ENCODE peak calls at places on chromosomes 13 and 19, in six cellular contexts. One of them, this sample, is unnamed.

GRCh38 chr19:13152854-13153626 is 2.8 kb downstream of the IER2 start:
- DNase-seq in upper lobe of right lung: peak; percentile 96
- DNase-seq in EL: peak; percentile 95
- DNase-seq in ACHN: peak; percentile 90
- DNase-seq in HS-5: peak; percentile 96
- DNase-seq in activated naive CD8-positive, alpha-beta T cell treated with anti-CD3 and anti-CD28 coated beads, Interleukin-2, amount 50 U/mL, for 24 hours: peak; percentile 99
- DNase-seq in this sample: peak; percentile 96

GRCh38 chr19:44905437-44906160 is at the start of gene APOE:
- DNase-seq in upper lobe of right lung: no peak
- DNase-seq in EL: peak; percentile 29
- DNase-seq in ACHN: no peak
- DNase-seq in HS-5: no peak
- DNase-seq in activated naive CD8-positive, alpha-beta T cell treated with anti-CD3 and anti-CD28 coated beads, Interleukin-2, amount 50 U/mL, for 24 hours: no peak
- DNase-seq in this sample: no peak

GRCh38 chr19:39406656-39407393 is at the start of gene ZFP36:
- DNase-seq in upper lobe of right lung: peak; percentile 95
- DNase-seq in EL: peak; percentile 86
- DNase-seq in ACHN: peak; percentile 69
- DNase-seq in HS-5: no peak
- DNase-seq in activated naive CD8-positive, alpha-beta T cell treated with anti-CD3 and anti-CD28 coated beads, Interleukin-2, amount 50 U/mL, for 24 hours: peak; percentile 88
- DNase-seq in this sample: peak; percentile 89

GRCh38 chr13:98109226-98109625 is 33.7 kb upstream of the FARP1 start:
- DNase-seq in upper lobe of right lung: no peak
- DNase-seq in EL: no peak
- DNase-seq in ACHN: no peak
- DNase-seq in HS-5: no peak
- DNase-seq in activated naive CD8-positive, alpha-beta T cell treated with anti-CD3 and anti-CD28 coated beads, Interleukin-2, amount 50 U/mL, for 24 hours: no peak
- DNase-seq in this sample: no peak

GRCh38 chr19:39270091-39270871 is 2.1 kb downstream of the IFNL2 start:
- DNase-seq in upper lobe of right lung: peak; percentile 21
- DNase-seq in EL: no peak
- DNase-seq in ACHN: no peak
- DNase-seq in HS-5: no peak
- DNase-seq in activated naive CD8-positive, alpha-beta T cell treated with anti-CD3 and anti-CD28 coated beads, Interleukin-2, amount 50 U/mL, for 24 hours: no peak
- DNase-seq in this sample: peak; percentile 37

GRCh38 chr19:39795001-39795400 is 16.3 kb downstream of the LEUTX start:
- DNase-seq in upper lobe of right lung: no peak
- DNase-seq in EL: no peak
- DNase-seq in ACHN: no peak
- DNase-seq in HS-5: no peak
- DNase-seq in activated naive CD8-positive, alpha-beta T cell treated with anti-CD3 and anti-CD28 coated beads, Interleukin-2, amount 50 U/mL, for 24 hours: no peak
- DNase-seq in this sample: no peak

GRCh38 chr19:1255186-1256161 is 7.1 kb downstream of the MIDN start:
- DNase-seq in upper lobe of right lung: no peak
- DNase-seq in EL: no peak
- DNase-seq in ACHN: no peak
- DNase-seq in HS-5: no peak
- DNase-seq in activated naive CD8-positive, alpha-beta T cell treated with anti-CD3 and anti-CD28 coated beads, Interleukin-2, amount 50 U/mL, for 24 hours: no peak
- DNase-seq in this sample: no peak

GRCh38 chr13:20702530-20702929 is 969 bp upstream of the IL17D start:
- DNase-seq in upper lobe of right lung: no peak
- DNase-seq in EL: no peak
- DNase-seq in ACHN: no peak
- DNase-seq in HS-5: no peak
- DNase-seq in activated naive CD8-positive, alpha-beta T cell treated with anti-CD3 and anti-CD28 coated beads, Interleukin-2, amount 50 U/mL, for 24 hours: no peak
- DNase-seq in this sample: no peak

GRCh38 chr19:872266-872951 is 12.9 kb downstream of the CFD start:
- DNase-seq in upper lobe of right lung: peak; percentile 87
- DNase-seq in EL: no peak
- DNase-seq in ACHN: no peak
- DNase-seq in HS-5: no peak
- DNase-seq in activated naive CD8-positive, alpha-beta T cell treated with anti-CD3 and anti-CD28 coated beads, Interleukin-2, amount 50 U/mL, for 24 hours: peak; percentile 82
- DNase-seq in this sample: no peak

GRCh38 chr19:6393982-6394412 is 1.0 kb upstream of the GTF2F1 start:
- DNase-seq in upper lobe of right lung: no peak
- DNase-seq in EL: no peak
- DNase-seq in ACHN: no peak
- DNase-seq in HS-5: no peak
- DNase-seq in activated naive CD8-positive, alpha-beta T cell treated with anti-CD3 and anti-CD28 coated beads, Interleukin-2, amount 50 U/mL, for 24 hours: no peak
- DNase-seq in this sample: no peak

GRCh38 chr13:44620057-44620456 is 43.9 kb upstream of the TSC22D1 start:
- DNase-seq in upper lobe of right lung: no peak
- DNase-seq in EL: peak; percentile 78
- DNase-seq in ACHN: peak; percentile 33
- DNase-seq in HS-5: peak; percentile 20
- DNase-seq in activated naive CD8-positive, alpha-beta T cell treated with anti-CD3 and anti-CD28 coated beads, Interleukin-2, amount 50 U/mL, for 24 hours: no peak
- DNase-seq in this sample: no peak

GRCh38 chr13:36713842-36714241 is 40.0 kb downstream of the SERTM1 start:
- DNase-seq in upper lobe of right lung: no peak
- DNase-seq in EL: no peak
- DNase-seq in ACHN: no peak
- DNase-seq in HS-5: no peak
- DNase-seq in activated naive CD8-positive, alpha-beta T cell treated with anti-CD3 and anti-CD28 coated beads, Interleukin-2, amount 50 U/mL, for 24 hours: no peak
- DNase-seq in this sample: no peak

GRCh38 chr13:43799191-43799590 is 12.4 kb upstream of the ENOX1 start:
- DNase-seq in upper lobe of right lung: no peak
- DNase-seq in EL: no peak
- DNase-seq in ACHN: no peak
- DNase-seq in HS-5: no peak
- DNase-seq in activated naive CD8-positive, alpha-beta T cell treated with anti-CD3 and anti-CD28 coated beads, Interleukin-2, amount 50 U/mL, for 24 hours: no peak
- DNase-seq in this sample: no peak

GRCh38 chr13:113493315-113493951 is 2.9 kb upstream of the DCUN1D2 start:
- DNase-seq in upper lobe of right lung: no peak
- DNase-seq in EL: peak; percentile 91
- DNase-seq in ACHN: peak; percentile 87
- DNase-seq in HS-5: peak; percentile 53
- DNase-seq in activated naive CD8-positive, alpha-beta T cell treated with anti-CD3 and anti-CD28 coated beads, Interleukin-2, amount 50 U/mL, for 24 hours: no peak
- DNase-seq in this sample: peak; percentile 85

GRCh38 chr19:53865918-53866696 is 1.6 kb upstream of the MYADM start:
- DNase-seq in upper lobe of right lung: peak; percentile 82
- DNase-seq in EL: peak; percentile 68
- DNase-seq in ACHN: no peak
- DNase-seq in HS-5: no peak
- DNase-seq in activated naive CD8-positive, alpha-beta T cell treated with anti-CD3 and anti-CD28 coated beads, Interleukin-2, amount 50 U/mL, for 24 hours: peak; percentile 78
- DNase-seq in this sample: peak; percentile 79

GRCh38 chr19:55441319-55441691 is 1.8 kb downstream of the SHISA7 start:
- DNase-seq in upper lobe of right lung: no peak
- DNase-seq in EL: no peak
- DNase-seq in ACHN: no peak
- DNase-seq in HS-5: no peak
- DNase-seq in activated naive CD8-positive, alpha-beta T cell treated with anti-CD3 and anti-CD28 coated beads, Interleukin-2, amount 50 U/mL, for 24 hours: no peak
- DNase-seq in this sample: no peak

GRCh38 chr13:50400930-50401553 is 385.8 kb downstream of the KCNRG start:
- DNase-seq in upper lobe of right lung: no peak
- DNase-seq in EL: peak; percentile 84
- DNase-seq in ACHN: no peak
- DNase-seq in HS-5: no peak
- DNase-seq in activated naive CD8-positive, alpha-beta T cell treated with anti-CD3 and anti-CD28 coated beads, Interleukin-2, amount 50 U/mL, for 24 hours: no peak
- DNase-seq in this sample: peak; percentile 12

GRCh38 chr19:34960103-34960805 is 3.8 kb downstream of the ZNF792 start:
- DNase-seq in upper lobe of right lung: no peak
- DNase-seq in EL: peak; percentile 91
- DNase-seq in ACHN: no peak
- DNase-seq in HS-5: peak; percentile 92
- DNase-seq in activated naive CD8-positive, alpha-beta T cell treated with anti-CD3 and anti-CD28 coated beads, Interleukin-2, amount 50 U/mL, for 24 hours: no peak
- DNase-seq in this sample: peak; percentile 57

GRCh38 chr13:32472194-32472621 is 44.3 kb upstream of the N4BP2L1 start:
- DNase-seq in upper lobe of right lung: no peak
- DNase-seq in EL: no peak
- DNase-seq in ACHN: no peak
- DNase-seq in HS-5: no peak
- DNase-seq in activated naive CD8-positive, alpha-beta T cell treated with anti-CD3 and anti-CD28 coated beads, Interleukin-2, amount 50 U/mL, for 24 hours: no peak
- DNase-seq in this sample: peak; percentile 8

GRCh38 chr19:47598407-47599349 is 10.3 kb upstream of the BICRA start:
- DNase-seq in upper lobe of right lung: no peak
- DNase-seq in EL: peak; percentile 99
- DNase-seq in ACHN: peak; percentile 92
- DNase-seq in HS-5: peak; percentile 94
- DNase-seq in activated naive CD8-positive, alpha-beta T cell treated with anti-CD3 and anti-CD28 coated beads, Interleukin-2, amount 50 U/mL, for 24 hours: no peak
- DNase-seq in this sample: peak; percentile 95

GRCh38 chr13:76440568-76440967 is 445.6 kb downstream of the KCTD12 start:
- DNase-seq in upper lobe of right lung: no peak
- DNase-seq in EL: no peak
- DNase-seq in ACHN: no peak
- DNase-seq in HS-5: no peak
- DNase-seq in activated naive CD8-positive, alpha-beta T cell treated with anti-CD3 and anti-CD28 coated beads, Interleukin-2, amount 50 U/mL, for 24 hours: no peak
- DNase-seq in this sample: no peak

GRCh38 chr19:29385191-29385795 is 140.5 kb upstream of the VSTM2B start:
- DNase-seq in upper lobe of right lung: no peak
- DNase-seq in EL: no peak
- DNase-seq in ACHN: no peak
- DNase-seq in HS-5: no peak
- DNase-seq in activated naive CD8-positive, alpha-beta T cell treated with anti-CD3 and anti-CD28 coated beads, Interleukin-2, amount 50 U/mL, for 24 hours: no peak
- DNase-seq in this sample: no peak

GRCh38 chr13:48398450-48399095 is 14.3 kb downstream of the LPAR6 start:
- DNase-seq in upper lobe of right lung: no peak
- DNase-seq in EL: peak; percentile 65
- DNase-seq in ACHN: peak; percentile 54
- DNase-seq in HS-5: no peak
- DNase-seq in activated naive CD8-positive, alpha-beta T cell treated with anti-CD3 and anti-CD28 coated beads, Interleukin-2, amount 50 U/mL, for 24 hours: no peak
- DNase-seq in this sample: no peak

GRCh38 chr19:5436101-5436947 is 18.9 kb upstream of the ZNRF4 start:
- DNase-seq in upper lobe of right lung: no peak
- DNase-seq in EL: peak; percentile 71
- DNase-seq in ACHN: peak; percentile 40
- DNase-seq in HS-5: no peak
- DNase-seq in activated naive CD8-positive, alpha-beta T cell treated with anti-CD3 and anti-CD28 coated beads, Interleukin-2, amount 50 U/mL, for 24 hours: no peak
- DNase-seq in this sample: peak; percentile 79

GRCh38 chr13:112775791-112776279 is 86.0 kb downstream of the ATP11A start:
- DNase-seq in upper lobe of right lung: no peak
- DNase-seq in EL: no peak
- DNase-seq in ACHN: no peak
- DNase-seq in HS-5: no peak
- DNase-seq in activated naive CD8-positive, alpha-beta T cell treated with anti-CD3 and anti-CD28 coated beads, Interleukin-2, amount 50 U/mL, for 24 hours: no peak
- DNase-seq in this sample: no peak

This sample was measured in hepatic stellate cell.